ENCODE peak calls at places on chromosomes 12 and 14, in five cellular contexts. O, K, V, N and X are unnamed samples.
A peak's percentile ranks its signal among the peaks of the same experiment; 100 is the strongest.

GRCh38 chr12:121713257-121714155 is 954 bp downstream of the TMEM120B start:
- DNase-seq in O (peak; percentile 44), K (no peak), V (peak; percentile 26), N (no peak), X (no peak)

GRCh38 chr14:29240046-29240445 is 473.5 kb downstream of the FOXG1 start:
- DNase-seq in O (no peak), K (no peak), V (no peak), N (peak; percentile 72), X (no peak)

GRCh38 chr14:49769171-49769570 is 1.2 kb downstream of the KLHDC2 start:
- DNase-seq in O (no peak), K (peak; percentile 39), V (no peak), N (peak; percentile 16), X (no peak)

GRCh38 chr14:46048127-46048526 is 603.5 kb downstream of the RPL10L start:
- DNase-seq in O (peak; percentile 88), K (peak; percentile 27), V (peak; percentile 2), N (peak; percentile 29), X (no peak)

GRCh38 chr12:132062481-132062880 is 81.6 kb downstream of the DDX51 start:
- DNase-seq in O (no peak), K (no peak), V (no peak), N (no peak), X (no peak)

GRCh38 chr12:131530427-131530826 is 180.5 kb upstream of the SFSWAP start:
- DNase-seq in O (no peak), K (no peak), V (no peak), N (no peak), X (no peak)

GRCh38 chr14:21867541-21867940 is 193.9 kb upstream of the OR4E1 start:
- DNase-seq in O (no peak), K (no peak), V (no peak), N (no peak), X (no peak)

GRCh38 chr12:65827827-65828231 is 3.5 kb downstream of the HMGA2 start:
- DNase-seq in O (peak; percentile 67), K (no peak), V (no peak), N (no peak), X (no peak)

GRCh38 chr14:21056520-21057163 is 980 bp upstream of the RNASE8 start:
- DNase-seq in O (no peak), K (no peak), V (no peak), N (no peak), X (no peak)

GRCh38 chr12:110451263-110451662 is 1.1 kb upstream of the ARPC3 start:
- DNase-seq in O (no peak), K (no peak), V (no peak), N (no peak), X (no peak)

GRCh38 chr14:57970594-57970993 is 104.7 kb upstream of the SLC35F4 start:
- DNase-seq in O (no peak), K (no peak), V (no peak), N (no peak), X (no peak)

GRCh38 chr14:76514599-76514998 is 138.7 kb downstream of the ESRRB start:
- DNase-seq in O (no peak), K (no peak), V (peak; percentile 54), N (no peak), X (no peak)

GRCh38 chr12:103169-103981 is 36.8 kb downstream of the IQSEC3 start:
- DNase-seq in O (peak; percentile 90), K (no peak), V (no peak), N (no peak), X (no peak)

GRCh38 chr14:90605430-90605829 is 208.6 kb downstream of the CALM1 start:
- DNase-seq in O (peak; percentile 65), K (no peak), V (no peak), N (no peak), X (no peak)

GRCh38 chr14:91429385-91429784 is 11.8 kb upstream of the CCDC88C start:
- DNase-seq in O (no peak), K (no peak), V (no peak), N (no peak), X (no peak)

GRCh38 chr12:10889226-10889625 is 5.2 kb upstream of the PRH1 start:
- DNase-seq in O (no peak), K (no peak), V (no peak), N (no peak), X (no peak)

GRCh38 chr12:24948816-24949722 is at the start of gene BCAT1:
- DNase-seq in O (peak; percentile 89), K (peak; percentile 64), V (peak; percentile 45), N (peak; percentile 69), X (peak; percentile 68)

GRCh38 chr12:12723681-12724420 is 6.7 kb downstream of the CDKN1B start:
- DNase-seq in O (peak; percentile 45), K (peak; percentile 44), V (peak; percentile 48), N (no peak), X (no peak)

GRCh38 chr12:85963322-85963721 is 89.2 kb downstream of the NTS start:
- DNase-seq in O (no peak), K (no peak), V (no peak), N (no peak), X (no peak)

GRCh38 chr14:36975834-36976233 is 196.6 kb downstream of the SLC25A21 start:
- DNase-seq in O (no peak), K (no peak), V (no peak), N (no peak), X (no peak)

GRCh38 chr12:127528576-127528975 is 738.4 kb upstream of the TMEM132C start:
- DNase-seq in O (no peak), K (no peak), V (no peak), N (no peak), X (no peak)